ENCODE peak calls at places on chromosomes 4 and X, in nine cellular contexts. C is GM13976, Z is progenitor cell of endocrine pancreas, F is Caco-2, R is mucosa of descending colon, A is fibroblast of pulmonary artery, M is breast epithelium, U is AG04450, G is GM06990. W is an unnamed sample.

GRCh38 chr4:176882201-176882600 is 89.5 kb upstream of the VEGFC start:
- DNase-seq in C (no peak), Z (no peak), F (no peak), R (no peak), A (no peak), M (no peak), U (no peak), G (no peak), W (no peak)

GRCh38 chr4:141158219-141158618 is 24.9 kb upstream of the RNF150 start:
- DNase-seq in C (peak; percentile 24), Z (no peak), F (no peak), R (no peak), A (peak; percentile 66), M (no peak), U (no peak), G (no peak), W (peak; percentile 10)

GRCh38 chr4:177339794-177340374 is 30.2 kb downstream of the NEIL3 start:
- DNase-seq in C (peak; percentile 39), Z (no peak), F (no peak), R (no peak), A (peak; percentile 61), M (no peak), U (peak; percentile 8), G (no peak), W (no peak)

GRCh38 chrX:9180623-9181022 is 146.7 kb upstream of the FAM9B start:
- DNase-seq in C (no peak), Z (no peak), F (no peak), R (no peak), A (no peak), M (no peak), U (no peak), G (no peak), W (no peak)

GRCh38 chr4:10587697-10588096 is 96.9 kb downstream of the CLNK start:
- DNase-seq in C (no peak), Z (no peak), F (no peak), R (peak; percentile 52), A (no peak), M (no peak), U (no peak), G (no peak), W (no peak)

GRCh38 chr4:81512945-81513584 is 41.4 kb upstream of the RASGEF1B start:
- DNase-seq in C (no peak), Z (no peak), F (no peak), R (no peak), A (no peak), M (no peak), U (no peak), G (no peak), W (no peak)

GRCh38 chr4:140726776-140727500 is 29.2 kb downstream of the TBC1D9 start:
- DNase-seq in C (no peak), Z (no peak), F (no peak), R (no peak), A (peak; percentile 29), M (no peak), U (no peak), G (no peak), W (peak; percentile 20)

GRCh38 chr4:153113838-153114105 is 90.5 kb upstream of the TRIM2 start:
- DNase-seq in C (no peak), Z (no peak), F (no peak), R (no peak), A (no peak), M (no peak), U (no peak), G (no peak), W (no peak)

GRCh38 chr4:182888894-182889293 is 28.3 kb downstream of the DCTD start:
- DNase-seq in C (no peak), Z (no peak), F (no peak), R (no peak), A (no peak), M (no peak), U (no peak), G (no peak), W (no peak)

GRCh38 chrX:67555578-67556203 is 11.9 kb downstream of the AR start:
- DNase-seq in C (no peak), Z (no peak), F (peak; percentile 27), R (no peak), A (peak; percentile 60), M (no peak), U (no peak), G (no peak), W (peak; percentile 8)

GRCh38 chr4:2451821-2452785 is 16.8 kb upstream of the RNF4 start:
- DNase-seq in C (no peak), Z (no peak), F (no peak), R (peak; percentile 35), A (no peak), M (no peak), U (no peak), G (no peak), W (no peak)

GRCh38 chrX:150405576-150405975 is 42.5 kb downstream of the MAMLD1 start:
- DNase-seq in C (no peak), Z (no peak), F (no peak), R (no peak), A (no peak), M (no peak), U (no peak), G (no peak), W (no peak)

GRCh38 chr4:184330008-184330400 is 112.3 kb upstream of the ENPP6 start:
- DNase-seq in C (peak; percentile 66), Z (no peak), F (no peak), R (peak; percentile 81), A (no peak), M (peak; percentile 39), U (no peak), G (peak; percentile 89), W (no peak)

GRCh38 chr4:83128235-83128929 is 13.9 kb upstream of the PLAC8 start:
- DNase-seq in C (no peak), Z (no peak), F (no peak), R (peak; percentile 48), A (peak; percentile 89), M (no peak), U (peak; percentile 42), G (no peak), W (no peak)

GRCh38 chrX:44305921-44306320 is 37.6 kb downstream of the EFHC2 start:
- DNase-seq in C (no peak), Z (no peak), F (no peak), R (no peak), A (no peak), M (no peak), U (no peak), G (no peak), W (no peak)

GRCh38 chr4:139331185-139331584 is 28.9 kb upstream of the NDUFC1 start:
- DNase-seq in C (no peak), Z (no peak), F (no peak), R (no peak), A (no peak), M (no peak), U (no peak), G (no peak), W (no peak)

GRCh38 chr4:156294577-156294976 is 340.9 kb upstream of the CTSO start:
- DNase-seq in C (no peak), Z (no peak), F (no peak), R (no peak), A (peak; percentile 93), M (no peak), U (peak; percentile 36), G (peak; percentile 6), W (no peak)

GRCh38 chrX:115337735-115338134 is 48.2 kb downstream of the LUZP4 start:
- DNase-seq in C (no peak), Z (no peak), F (no peak), R (no peak), A (peak; percentile 86), M (no peak), U (peak; percentile 42), G (no peak), W (no peak)

GRCh38 chr4:5863461-5864113 is 29.3 kb downstream of the CRMP1 start:
- DNase-seq in C (no peak), Z (no peak), F (no peak), R (no peak), A (peak; percentile 84), M (no peak), U (peak; percentile 72), G (no peak), W (no peak)

DNA sequence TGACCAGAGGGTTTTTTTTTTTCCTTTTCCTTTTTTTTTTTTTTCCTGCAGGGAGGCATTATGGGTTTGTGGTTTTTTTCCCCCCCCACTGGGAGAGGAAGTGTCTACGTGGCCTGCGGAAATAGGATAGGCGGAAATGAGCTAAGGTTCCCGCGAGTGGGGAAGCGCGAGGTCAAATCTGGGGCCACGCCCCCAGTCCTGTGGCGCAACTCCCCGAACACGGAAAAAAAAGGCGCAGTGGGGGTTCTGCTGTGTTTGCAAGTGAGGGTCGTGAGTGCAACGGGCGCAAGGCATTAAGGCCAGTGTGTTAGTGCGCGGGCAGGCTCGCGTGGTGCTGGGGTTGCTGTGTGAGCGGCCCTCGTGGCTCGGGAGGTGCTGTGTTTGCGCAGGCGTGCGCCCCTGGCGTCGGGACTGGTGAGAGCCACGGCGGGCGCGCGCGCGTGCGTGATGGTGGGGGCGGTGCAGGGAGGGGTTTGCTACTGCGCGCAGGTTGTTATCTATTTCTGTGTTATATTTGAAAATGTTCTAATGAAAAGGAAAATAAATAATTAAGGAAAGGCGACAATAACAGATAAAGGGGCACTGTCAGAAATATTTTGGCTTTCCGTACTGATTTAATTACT is 685 bp upstream of the MORF4L2 start:
- DNase-seq in C (peak; percentile 63), Z (peak; percentile 75), F (peak; percentile 82), R (peak; percentile 92), A (no peak), M (peak; percentile 85), U (peak; percentile 42), G (peak; percentile 88), W (peak; percentile 90)
- TF ChIP-seq CTCF in C (peak; percentile 10), Z (peak; percentile 65), F (peak; percentile 42), R (peak; percentile 25), A (peak; percentile 27), M (peak; percentile 67), U (peak; percentile 54), G (peak; percentile 38), W (peak; percentile 39)

DNA sequence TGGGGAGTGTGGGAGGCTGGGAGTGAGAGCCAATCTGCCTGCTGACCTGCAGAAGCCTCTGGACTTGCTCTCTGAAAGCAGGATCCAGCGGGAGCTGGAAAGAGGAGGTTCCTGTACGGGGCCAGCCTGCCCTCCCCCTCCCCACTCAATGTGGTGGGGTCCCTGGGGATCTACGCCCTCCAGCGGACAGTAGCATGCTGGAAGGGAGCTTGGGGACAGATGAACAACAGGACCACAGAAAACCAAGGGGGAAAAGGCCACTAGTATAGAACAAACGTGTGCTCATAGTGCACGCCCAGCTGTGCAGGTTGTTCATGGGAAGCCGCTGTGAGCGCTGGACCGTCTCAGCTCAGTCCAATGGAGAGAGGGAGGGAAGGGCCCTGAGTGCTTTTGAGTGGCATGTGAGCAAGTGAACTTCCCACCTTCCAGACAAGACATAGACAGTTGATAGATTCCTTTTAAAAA is 15.8 kb downstream of the HMX1 start:
- DNase-seq in C (no peak), Z (no peak), F (no peak), R (peak; percentile 17), A (no peak), M (no peak), U (no peak), G (no peak), W (no peak)
- TF ChIP-seq CTCF in C (no peak), Z (peak; percentile 44), F (no peak), R (no peak), A (no peak), M (no peak), U (no peak), G (no peak), W (no peak)

GRCh38 chrX:125646195-125646594 is 326.5 kb downstream of the TEX13C start:
- DNase-seq in C (no peak), Z (no peak), F (no peak), R (no peak), A (no peak), M (no peak), U (no peak), G (no peak), W (no peak)
- TF ChIP-seq CTCF in C (peak; percentile 27), Z (peak; percentile 29), F (no peak), R (no peak), A (no peak), M (no peak), U (no peak), G (peak; percentile 12), W (no peak)

GRCh38 chr4:154854362-154854761 is 73.3 kb downstream of the RBM46 start:
- DNase-seq in C (no peak), Z (no peak), F (no peak), R (no peak), A (peak; percentile 52), M (no peak), U (no peak), G (no peak), W (no peak)
- TF ChIP-seq CTCF in C (no peak), Z (peak; percentile 58), F (peak; percentile 6), R (no peak), A (peak; percentile 44), M (no peak), U (peak; percentile 26), G (peak; percentile 40), W (no peak)

W was measured in body of pancreas.